ENCODE peak calls at places on chromosomes 6 and 20, in nine cellular contexts. T, K, W, Y, P, S, X, N and H are unnamed samples.

GRCh38 chr20:43525016-43525415 is 17.5 kb downstream of the L3MBTL1 start:
- DNase-seq in T (no peak), Y (no peak), S (no peak), K (no peak), P (no peak), W (no peak), X (no peak), N (no peak), H (peak)

GRCh38 chr6:32932132-32932868 is 8.5 kb downstream of the HLA-DMB start:
- DNase-seq in K (no peak), X (no peak), Y (no peak), T (no peak), N (no peak), S (no peak), W (no peak), P (peak), H (no peak)

GRCh38 chr20:51624157-51624731 is 81.7 kb upstream of the NFATC2 start:
- DNase-seq in W (peak), Y (peak), N (peak), S (peak), P (peak), K (peak), X (peak), T (peak), H (peak)

GRCh38 chr6:106502534-106502933 is 126.8 kb downstream of the RTN4IP1 start:
- DNase-seq in P (no peak), S (no peak), K (no peak), X (no peak), W (no peak), T (peak), N (no peak), Y (no peak), H (no peak)

GRCh38 chr6:124131259-124131658 is 327.6 kb downstream of the NKAIN2 start:
- DNase-seq in S (no peak), K (peak), N (no peak), P (peak), T (no peak), X (no peak), Y (no peak), W (no peak), H (no peak)

GRCh38 chr20:58075565-58075964 is 152.9 kb downstream of the ANKRD60 start:
- DNase-seq in K (no peak), N (no peak), Y (no peak), X (no peak), W (no peak), S (no peak), P (no peak), T (no peak), H (no peak)

GRCh38 chr6:111812080-111813038 is 60.9 kb downstream of the FYN start:
- DNase-seq in P (peak), K (peak), W (no peak), N (no peak), S (no peak), T (peak), Y (no peak), X (no peak), H (no peak)

GRCh38 chr6:88492824-88493223 is 326.7 kb upstream of the CNR1 start:
- DNase-seq in X (no peak), S (no peak), P (peak), Y (no peak), K (peak), W (no peak), N (no peak), T (peak), H (no peak)

GRCh38 chr6:168345896-168346754 is 26.5 kb upstream of the DACT2 start:
- DNase-seq in T (no peak), S (no peak), N (no peak), P (no peak), W (no peak), K (no peak), Y (no peak), X (no peak), H (no peak)

GRCh38 chr20:11195899-11196558 is 522.2 kb upstream of the JAG1 start:
- DNase-seq in Y (no peak), S (no peak), X (no peak), K (peak), T (peak), P (no peak), N (no peak), W (no peak), H (no peak)

GRCh38 chr6:138503881-138504680 is 4.8 kb upstream of the NHSL1 start:
- DNase-seq in K (no peak), P (no peak), N (no peak), X (no peak), W (no peak), S (no peak), Y (no peak), T (no peak), H (no peak)

GRCh38 chr6:16154904-16155303 is 26.0 kb downstream of the MYLIP start:
- DNase-seq in Y (no peak), T (no peak), S (no peak), X (no peak), K (no peak), N (no peak), W (no peak), P (peak), H (no peak)

GRCh38 chr6:137805622-137806021 is 61.4 kb upstream of the TNFAIP3 start:
- DNase-seq in K (no peak), N (no peak), T (no peak), Y (no peak), P (peak), S (no peak), W (no peak), X (no peak), H (no peak)